ENCODE peak calls at places on chromosomes 3 and 15, in four cellular contexts. H is fibroblast of mammary gland; Q is CD4-positive, alpha-beta T cell; F is Caco-2. A is an unnamed sample.

GRCh38 chr15:52789601-52790165 is 453 bp downstream of the ONECUT1 start:
- DNase-seq in H (peak; percentile 16), Q (no peak), F (no peak), A (no peak)

GRCh38 chr3:55565516-55565915 is 78.4 kb upstream of the WNT5A start:
- DNase-seq in H (no peak), Q (no peak), F (no peak), A (no peak)

GRCh38 chr3:148625991-148626390 is 71.7 kb upstream of the AGTR1 start:
- DNase-seq in H (no peak), Q (no peak), F (no peak), A (no peak)

GRCh38 chr15:78895411-78895810 is 22.7 kb downstream of the MORF4L1 start:
- DNase-seq in H (no peak), Q (no peak), F (no peak), A (no peak)

GRCh38 chr3:64484289-64484992 is 203.4 kb downstream of the ADAMTS9 start:
- DNase-seq in H (peak; percentile 82), Q (peak; percentile 49), F (peak; percentile 79), A (peak; percentile 19)

GRCh38 chr3:194565597-194566190 is 67.5 kb downstream of the TMEM44 start:
- DNase-seq in H (peak; percentile 77), Q (no peak), F (no peak), A (no peak)

GRCh38 chr15:36323607-36324006 is 255.8 kb upstream of the CDIN1 start:
- DNase-seq in H (peak; percentile 17), Q (no peak), F (no peak), A (no peak)

GRCh38 chr3:58999779-59000170 is 50.0 kb downstream of the CFAP20DC start:
- DNase-seq in H (peak; percentile 53), Q (no peak), F (no peak), A (no peak)

GRCh38 chr15:82789491-82789890 is 16.4 kb downstream of the FSD2 start:
- DNase-seq in H (no peak), Q (no peak), F (no peak), A (no peak)

GRCh38 chr3:111874177-111874820 is 15.2 kb downstream of the PHLDB2 start:
- DNase-seq in H (peak; percentile 93), Q (no peak), F (no peak), A (no peak)

GRCh38 chr15:100769975-100770340 is 109.7 kb upstream of the ALDH1A3 start:
- DNase-seq in H (no peak), Q (no peak), F (peak; percentile 10), A (no peak)

GRCh38 chr15:100918690-100919480 is at the start of gene LRRK1:
- DNase-seq in H (peak; percentile 32), Q (no peak), F (no peak), A (peak; percentile 77)

GRCh38 chr3:176961916-176962315 is 235.4 kb downstream of the TBL1XR1 start:
- DNase-seq in H (no peak), Q (no peak), F (no peak), A (no peak)

DNA sequence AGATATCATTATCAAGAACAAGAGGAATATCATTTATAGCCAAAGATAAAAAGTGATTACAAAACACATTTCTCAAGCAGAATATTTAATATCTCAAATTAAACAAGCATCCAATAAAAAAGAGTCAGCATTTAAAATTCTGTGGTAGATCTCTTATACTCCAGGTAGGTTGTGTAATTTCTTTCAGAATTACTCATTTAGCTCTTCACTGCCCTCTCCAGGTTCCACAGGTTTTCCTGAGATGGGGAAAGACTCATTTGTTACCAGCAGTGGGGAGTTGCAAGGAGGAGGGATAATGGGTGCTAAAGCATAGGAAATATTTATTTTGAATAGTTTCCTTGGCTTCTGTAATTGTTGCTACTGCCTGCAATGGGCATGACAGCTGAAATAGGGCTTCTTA is 83.1 kb upstream of the RASGRP1 start:
- DNase-seq in H (peak; percentile 25), Q (no peak), F (no peak), A (no peak)
- TF ChIP-seq CTCF in H (peak; percentile 42), Q (no peak), F (peak; percentile 28), A (no peak)

DNA sequence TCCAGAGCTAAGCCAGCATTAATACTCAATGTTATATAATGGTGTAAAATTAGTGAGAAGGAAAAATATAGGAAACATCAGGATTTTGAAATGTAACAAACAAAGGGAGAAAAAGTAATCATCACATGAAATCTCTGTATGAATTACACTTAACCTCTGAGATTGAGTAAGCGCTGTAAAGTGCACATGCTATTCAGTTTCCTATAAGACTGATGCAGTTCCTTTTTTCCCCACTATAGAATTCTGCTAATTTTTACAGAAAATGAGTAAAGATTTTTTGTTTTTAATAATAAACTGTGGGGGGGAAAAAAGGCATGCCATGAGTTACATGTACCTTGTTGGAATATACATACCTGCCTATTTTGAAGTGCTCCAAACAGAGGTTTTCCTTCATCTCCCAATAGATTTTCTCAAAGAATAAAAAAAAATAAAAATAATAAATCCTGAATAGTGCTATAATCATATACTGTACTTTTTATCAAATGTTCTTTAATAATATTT is 64.0 kb upstream of the TTBK2 start:
- DNase-seq in H (no peak), Q (no peak), F (no peak), A (no peak)
- TF ChIP-seq CTCF in H (no peak), Q (no peak), F (peak; percentile 23), A (no peak)

GRCh38 chr3:134956395-134956794 is 161.3 kb downstream of the EPHB1 start:
- DNase-seq in H (no peak), Q (no peak), F (no peak), A (peak; percentile 9)
- TF ChIP-seq CTCF in H (no peak), Q (no peak), F (no peak), A (no peak)

GRCh38 chr3:169604118-169604517 is 59.4 kb downstream of the MECOM start:
- DNase-seq in H (no peak), Q (no peak), F (no peak), A (no peak)

GRCh38 chr3:169602482-169602881 is 61.0 kb downstream of the MECOM start:
- DNase-seq in H (no peak), Q (no peak), F (no peak), A (no peak)

GRCh38 chr3:169603661-169604060 is 59.9 kb downstream of the MECOM start:
- DNase-seq in H (no peak), Q (no peak), F (no peak), A (no peak)

GRCh38 chr3:169607909-169608308 is 55.6 kb downstream of the MECOM start:
- DNase-seq in H (no peak), Q (no peak), F (no peak), A (no peak)

DNA sequence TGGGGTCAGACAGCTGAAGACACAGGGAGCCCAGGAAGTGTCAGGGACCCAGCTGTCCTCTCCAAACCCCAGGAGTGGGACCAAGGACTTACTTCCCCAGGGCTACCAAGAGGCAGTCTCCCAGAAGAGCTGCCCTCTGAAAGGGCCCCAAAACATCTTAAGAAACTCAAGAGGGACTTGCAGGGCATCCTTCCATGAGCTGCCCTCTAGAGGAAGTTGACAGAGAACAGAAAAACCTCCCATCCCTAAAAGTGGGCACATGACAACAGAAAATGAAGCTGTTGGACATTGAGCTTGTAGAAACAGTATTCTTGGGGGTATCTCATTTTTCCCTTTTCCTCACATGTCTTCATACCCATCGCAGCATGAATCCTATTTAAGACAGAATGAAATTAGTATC is 58.9 kb downstream of the MECOM start:
- DNase-seq in H (peak; percentile 5), Q (no peak), F (no peak), A (no peak)
- TF ChIP-seq CTCF in H (peak; percentile 8), Q (no peak), F (no peak), A (peak; percentile 34)

A was measured in GM06990.